ENCODE peak calls at places on chromosomes 4 and X, in five cellular contexts. F is cardiac fibroblast, Z is amygdala, G is HCT116, K is GM04503. M is an unnamed sample.

GRCh38 chrX:55907968-55908607 is 190.5 kb downstream of the RRAGB start:
- DNase-seq in F (peak), Z (peak), G (peak), K (no peak), M (peak)

GRCh38 chr4:88706574-88706973 is 8.9 kb upstream of the NAP1L5 start:
- DNase-seq in F (peak), Z (peak), G (no peak), K (no peak), M (peak)

GRCh38 chr4:26400140-26400539 is 79.3 kb downstream of the RBPJ start:
- DNase-seq in F (no peak), Z (no peak), G (no peak), K (no peak), M (no peak)

GRCh38 chrX:31266172-31267076 is 194.6 kb upstream of the FTHL17 start:
- DNase-seq in F (peak), Z (peak), G (no peak), K (no peak), M (peak)

GRCh38 chr4:152643153-152644035 is 36.4 kb downstream of the TMEM154 start:
- DNase-seq in F (no peak), Z (no peak), G (no peak), K (no peak), M (no peak)

GRCh38 chrX:11386001-11386523 is 92.8 kb downstream of the AMELX start:
- DNase-seq in F (peak), Z (no peak), G (no peak), K (peak), M (peak)

GRCh38 chr4:57162499-57163019 is 52.4 kb upstream of the IGFBP7 start:
- DNase-seq in F (peak), Z (no peak), G (no peak), K (no peak), M (no peak)

GRCh38 chrX:38175140-38175539 is 45.5 kb downstream of the SRPX start:
- DNase-seq in F (peak), Z (no peak), G (peak), K (no peak), M (peak)

GRCh38 chr4:138838251-138838650 is 177.3 kb upstream of the NOCT start:
- DNase-seq in F (no peak), Z (no peak), G (no peak), K (no peak), M (no peak)

GRCh38 chr4:825969-826330 is at the start of gene CPLX1:
- DNase-seq in F (no peak), Z (peak), G (no peak), K (no peak), M (no peak)

GRCh38 chr4:149997881-149998421 is 80.3 kb upstream of the DCLK2 start:
- DNase-seq in F (peak), Z (no peak), G (peak), K (no peak), M (peak)

GRCh38 chr4:80017125-80017854 is 55.7 kb downstream of the ANTXR2 start:
- DNase-seq in F (peak), Z (no peak), G (no peak), K (peak), M (peak)

GRCh38 chrX:153400146-153401132 is 711 bp downstream of the PNMA6E start:
- DNase-seq in F (peak), Z (no peak), G (peak), K (no peak), M (no peak)

GRCh38 chr4:188015025-188015778 is 19.6 kb downstream of the ZFP42 start:
- DNase-seq in F (peak), Z (no peak), G (no peak), K (no peak), M (no peak)

GRCh38 chr4:153345011-153345981 is 808 bp downstream of the MND1 start:
- DNase-seq in F (peak), Z (no peak), G (peak), K (peak), M (peak)

GRCh38 chr4:945274-946102 is 13.2 kb downstream of the TMEM175 start:
- DNase-seq in F (no peak), Z (no peak), G (no peak), K (no peak), M (no peak)

GRCh38 chrX:54891573-54891972 is 29.1 kb upstream of the TRO start:
- DNase-seq in F (peak), Z (no peak), G (peak), K (peak), M (peak)

GRCh38 chr4:165472943-165473676 is 94.3 kb downstream of the CPE start:
- DNase-seq in F (no peak), Z (no peak), G (no peak), K (no peak), M (peak)

GRCh38 chr4:169658970-169659735 is 38.8 kb downstream of the CLCN3 start:
- DNase-seq in F (no peak), Z (no peak), G (no peak), K (no peak), M (no peak)

GRCh38 chrX:97504435-97504834 is 620.7 kb downstream of the RPA4 start:
- DNase-seq in F (no peak), Z (no peak), G (no peak), K (no peak), M (no peak)

GRCh38 chr4:185096032-185096653 is 46.9 kb upstream of the SLC25A4 start:
- DNase-seq in F (peak), Z (no peak), G (peak), K (no peak), M (peak)

GRCh38 chrX:118420462-118420861 is 74.6 kb downstream of the WDR44 start:
- DNase-seq in F (peak), Z (no peak), G (no peak), K (no peak), M (peak)